ENCODE peak calls at places on chromosomes 1 and 21, in five cellular contexts. H is stomach, C is GM12878, K is spleen, Q is transverse colon. L is an unnamed sample.
A peak's percentile ranks its signal among the peaks of the same experiment; 100 is the strongest.

GRCh38 chr1:165162671-165163241 is 193.8 kb downstream of the LMX1A start:
- DNase-seq in H (no peak), C (no peak), K (no peak), Q (no peak), L (no peak)

GRCh38 chr21:46295177-46295711 is 9.1 kb downstream of the YBEY start:
- DNase-seq in H (no peak), C (no peak), K (no peak), Q (no peak), L (no peak)

GRCh38 chr1:24567792-24568388 is 12.0 kb downstream of the NCMAP start:
- DNase-seq in H (peak; percentile 87), C (no peak), K (peak; percentile 64), Q (peak; percentile 76), L (no peak)

GRCh38 chr1:155961937-155962336 is 16.4 kb downstream of the ARHGEF2 start:
- DNase-seq in H (peak; percentile 49), C (no peak), K (peak; percentile 86), Q (peak; percentile 43), L (no peak)

GRCh38 chr1:34101151-34101550 is 63.9 kb downstream of the CSMD2 start:
- DNase-seq in H (no peak), C (no peak), K (no peak), Q (no peak), L (no peak)

GRCh38 chr1:981491-981954 is 370 bp downstream of the PERM1 start:
- DNase-seq in H (no peak), C (no peak), K (peak; percentile 69), Q (no peak), L (no peak)

GRCh38 chr1:228374711-228375577 is 31.7 kb downstream of the TRIM11 start:
- DNase-seq in H (peak; percentile 34), C (no peak), K (peak; percentile 88), Q (peak; percentile 52), L (no peak)

GRCh38 chr21:38768385-38769071 is 37.2 kb upstream of the ETS2 start:
- DNase-seq in H (no peak), C (no peak), K (no peak), Q (no peak), L (no peak)

GRCh38 chr1:9439074-9439761 is 100.0 kb upstream of the SLC25A33 start:
- DNase-seq in H (peak; percentile 60), C (no peak), K (no peak), Q (peak; percentile 59), L (no peak)

GRCh38 chr1:11062965-11063401 is 3.2 kb upstream of the SRM start:
- DNase-seq in H (no peak), C (peak; percentile 87), K (no peak), Q (no peak), L (no peak)

GRCh38 chr1:17573518-17574041 is 34.1 kb downstream of the ARHGEF10L start:
- DNase-seq in H (no peak), C (no peak), K (no peak), Q (no peak), L (no peak)

GRCh38 chr1:201213106-201213770 is 22.6 kb downstream of the IGFN1 start:
- DNase-seq in H (no peak), C (no peak), K (peak; percentile 45), Q (no peak), L (no peak)

GRCh38 chr1:109547412-109548320 is 749 bp upstream of the GNAI3 start:
- DNase-seq in H (peak; percentile 37), C (no peak), K (no peak), Q (peak; percentile 47), L (no peak)

GRCh38 chr1:152479792-152480595 is 30.6 kb upstream of the LCE5A start:
- DNase-seq in H (peak; percentile 54), C (no peak), K (no peak), Q (peak; percentile 64), L (no peak)

GRCh38 chr1:20546637-20547036 is 5.7 kb upstream of the FAM43B start:
- DNase-seq in H (no peak), C (no peak), K (no peak), Q (no peak), L (no peak)

GRCh38 chr1:2415801-2416208 is 3.4 kb upstream of the PEX10 start:
- DNase-seq in H (peak; percentile 54), C (no peak), K (peak; percentile 89), Q (peak; percentile 74), L (peak; percentile 60)

GRCh38 chr1:223147858-223148257 is 4.8 kb upstream of the TLR5 start:
- DNase-seq in H (no peak), C (no peak), K (no peak), Q (no peak), L (no peak)

GRCh38 chr1:186681806-186682205 is 1.6 kb upstream of the PTGS2 start:
- DNase-seq in H (no peak), C (no peak), K (no peak), Q (no peak), L (no peak)

DNA sequence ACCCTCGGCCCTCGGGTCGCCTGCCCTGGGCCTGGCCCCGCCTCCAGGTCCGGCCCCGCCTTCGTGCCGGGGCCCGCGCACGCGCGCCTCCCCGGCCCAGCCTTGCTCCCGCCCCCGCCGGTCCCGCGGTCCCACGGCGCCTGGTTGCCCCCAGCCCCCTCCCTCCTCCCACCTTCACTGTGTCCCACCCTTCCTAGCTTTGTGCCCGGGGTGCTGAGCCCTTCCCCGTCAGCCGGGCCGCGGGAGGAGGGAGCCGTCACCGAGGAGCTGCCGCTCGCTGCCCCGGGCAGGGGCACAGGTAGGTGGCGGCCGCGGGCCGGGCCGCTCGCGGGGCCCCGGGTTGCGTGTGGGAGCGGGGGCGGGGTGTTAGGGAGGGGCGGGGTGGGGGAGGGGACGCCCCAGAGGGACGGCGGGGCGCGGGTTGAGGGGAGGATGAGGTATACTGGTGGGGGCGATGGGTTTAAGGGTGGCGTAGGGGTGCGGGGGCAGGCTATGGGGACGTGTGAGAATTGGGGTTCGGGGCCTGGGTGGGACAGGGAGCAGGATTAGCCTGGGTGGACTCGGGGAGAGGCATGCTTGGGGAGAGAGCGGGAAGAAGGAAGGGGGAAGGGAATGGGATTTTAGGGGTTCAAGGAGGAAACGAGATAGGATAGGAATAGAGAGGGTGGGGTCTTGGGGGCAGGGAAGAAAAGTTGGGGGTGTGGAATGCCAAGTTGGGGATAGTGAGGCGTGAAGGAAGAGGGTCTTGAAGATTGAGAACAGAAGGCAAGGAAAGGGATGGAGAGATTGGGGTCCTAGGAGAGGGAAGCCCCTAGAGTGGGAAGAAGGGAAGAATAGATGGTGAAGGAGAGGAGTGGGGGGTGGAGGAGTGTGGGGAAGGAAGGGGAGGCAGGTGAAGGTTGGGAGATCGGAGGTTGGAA is at the start of gene LRRC42:
- DNase-seq in H (no peak), C (no peak), K (no peak), Q (no peak), L (no peak)
- TF ChIP-seq POLR2A in H (no peak), C (peak; percentile 76), K (no peak), Q (peak; percentile 29), L (no peak)

GRCh38 chr1:6261615-6261995 is 707 bp upstream of the GPR153 start:
- DNase-seq in H (no peak), C (no peak), K (no peak), Q (no peak), L (no peak)
- TF ChIP-seq POLR2AphosphoS5 in H (no peak), C (no peak), K (no peak), Q (no peak), L (no peak)

GRCh38 chr1:173341307-173341706 is 134.2 kb upstream of the TNFSF4 start:
- DNase-seq in H (no peak), C (no peak), K (no peak), Q (no peak), L (no peak)

GRCh38 chr1:173342766-173343165 is 134.4 kb upstream of the PRDX6 start:
- DNase-seq in H (no peak), C (no peak), K (no peak), Q (no peak), L (no peak)

GRCh38 chr1:173344034-173344743 is 132.9 kb upstream of the PRDX6 start:
- DNase-seq in H (no peak), C (no peak), K (no peak), Q (no peak), L (no peak)

DNA sequence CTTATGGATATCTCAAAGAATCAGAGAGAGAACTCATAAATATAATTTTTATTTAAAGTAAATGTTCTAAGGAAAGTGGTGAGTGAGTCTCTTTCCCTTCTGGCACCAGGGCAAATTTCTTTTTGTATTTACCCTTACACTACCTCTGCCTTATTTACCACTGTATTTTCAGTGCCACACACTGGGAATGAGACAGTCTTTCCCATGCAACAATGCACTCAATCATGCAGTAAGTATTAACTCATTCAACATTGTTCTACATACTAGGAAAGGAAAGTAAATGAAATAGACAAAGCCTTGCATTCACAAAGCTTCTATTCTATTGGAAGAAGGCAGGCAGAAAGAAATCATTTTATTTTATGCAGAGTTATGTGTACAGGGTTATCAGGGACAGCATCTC is 129.9 kb upstream of the PRDX6 start:
- DNase-seq in H (no peak), C (no peak), K (no peak), Q (no peak), L (no peak)
- TF ChIP-seq POLR2A in H (no peak), C (no peak), K (no peak), Q (no peak), L (no peak)

GRCh38 chr1:227190321-227190720 is 128.0 kb downstream of the CDC42BPA start:
- DNase-seq in H (no peak), C (no peak), K (no peak), Q (no peak), L (no peak)

GRCh38 chr1:227197064-227197463 is 121.2 kb downstream of the CDC42BPA start:
- DNase-seq in H (no peak), C (no peak), K (no peak), Q (no peak), L (no peak)

GRCh38 chr1:227191607-227192006 is 126.7 kb downstream of the CDC42BPA start:
- DNase-seq in H (no peak), C (no peak), K (no peak), Q (no peak), L (no peak)

GRCh38 chr1:227192163-227192562 is 126.1 kb downstream of the CDC42BPA start:
- DNase-seq in H (peak; percentile 36), C (peak; percentile 28), K (no peak), Q (peak; percentile 10), L (no peak)
- TF ChIP-seq POLR2AphosphoS5 in H (no peak), C (no peak), K (no peak), Q (no peak), L (no peak)